ENCODE peak calls at places on chromosomes 12 and 14, in seven cellular contexts. H is T-helper 2 cell; I is hepatic stellate cell; Z is NCI-H1417; D is fibroblast of mammary gland; X is ELR; Q is CD4-positive, CD25-positive, alpha-beta regulatory T cell. E is an unnamed sample.

GRCh38 chr14:23877538-23878180 is 75.9 kb upstream of the DHRS4 start:
- DNase-seq in H (no peak), I (no peak), Z (no peak), D (no peak), X (no peak), Q (no peak), E (no peak)

GRCh38 chr12:78793491-78793890 is 71.1 kb upstream of the SYT1 start:
- DNase-seq in H (no peak), I (no peak), Z (no peak), D (no peak), X (no peak), Q (no peak), E (no peak)

GRCh38 chr12:29073631-29074239 is 75.3 kb upstream of the FAR2 start:
- DNase-seq in H (no peak), I (no peak), Z (peak; percentile 37), D (peak; percentile 73), X (peak; percentile 30), Q (peak; percentile 59), E (no peak)

GRCh38 chr12:29599397-29599796 is 101.9 kb upstream of the OVCH1 start:
- DNase-seq in H (no peak), I (peak; percentile 26), Z (no peak), D (peak; percentile 90), X (no peak), Q (no peak), E (peak; percentile 79)

GRCh38 chr12:2693204-2693860 is 101.4 kb upstream of the FKBP4 start:
- DNase-seq in H (no peak), I (no peak), Z (no peak), D (no peak), X (peak; percentile 4), Q (peak; percentile 46), E (no peak)

GRCh38 chr12:53205747-53206146 is 1.3 kb downstream of the ITGB7 start:
- DNase-seq in H (no peak), I (peak; percentile 97), Z (no peak), D (peak; percentile 91), X (peak; percentile 92), Q (peak; percentile 79), E (peak; percentile 75)

GRCh38 chr14:69008411-69008810 is 29.3 kb upstream of the ACTN1 start:
- DNase-seq in H (no peak), I (no peak), Z (no peak), D (no peak), X (no peak), Q (no peak), E (no peak)

GRCh38 chr12:129613311-129613710 is 290.5 kb downstream of the TMEM132D start:
- DNase-seq in H (no peak), I (no peak), Z (peak; percentile 45), D (no peak), X (no peak), Q (no peak), E (no peak)

GRCh38 chr14:30779210-30779609 is 95.1 kb upstream of the COCH start:
- DNase-seq in H (no peak), I (no peak), Z (no peak), D (peak; percentile 48), X (peak; percentile 71), Q (no peak), E (no peak)

GRCh38 chr12:48969847-48970701 is 1.5 kb downstream of the WNT10B start:
- DNase-seq in H (peak; percentile 26), I (no peak), Z (no peak), D (no peak), X (no peak), Q (peak; percentile 30), E (no peak)

GRCh38 chr14:66539034-66539433 is 31.1 kb downstream of the GPHN start:
- DNase-seq in H (no peak), I (no peak), Z (no peak), D (no peak), X (no peak), Q (peak; percentile 91), E (no peak)

GRCh38 chr12:124428136-124428791 is 133.4 kb downstream of the RFLNA start:
- DNase-seq in H (no peak), I (peak; percentile 70), Z (no peak), D (peak; percentile 90), X (peak; percentile 44), Q (no peak), E (peak; percentile 77)

GRCh38 chr14:64556526-64556925 is 6.8 kb downstream of the PPP1R36 start:
- DNase-seq in H (no peak), I (no peak), Z (no peak), D (peak; percentile 92), X (peak; percentile 75), Q (no peak), E (no peak)